ENCODE peak calls at places on chromosomes 16 and 17, in five cellular contexts. Q, N, D, G and X are unnamed samples.

GRCh38 chr17:35256629-35257028 is 13.8 kb downstream of the SLFN5 start:
- DNase-seq in G (no peak), Q (no peak), N (no peak), D (no peak), X (peak)

GRCh38 chr16:82368041-82368440 is 198.0 kb upstream of the MPHOSPH6 start:
- DNase-seq in Q (no peak), G (no peak), D (peak), N (peak), X (peak)

GRCh38 chr17:48995871-48996695 is 1.1 kb upstream of the IGF2BP1 start:
- DNase-seq in N (peak), D (peak), G (peak), Q (no peak), X (peak)

GRCh38 chr16:7304932-7305331 is 27.7 kb upstream of the RBFOX1 start:
- DNase-seq in N (no peak), G (no peak), D (no peak), Q (no peak), X (no peak)

GRCh38 chr17:9456265-9456664 is 119.4 kb downstream of the STX8 start:
- DNase-seq in Q (no peak), D (peak), G (no peak), N (no peak), X (no peak)

GRCh38 chr17:76268015-76268749 is 3.0 kb downstream of the UBALD2 start:
- DNase-seq in Q (peak), N (peak), G (no peak), D (no peak), X (no peak)

GRCh38 chr16:87698676-87699179 is 67.1 kb downstream of the KLHDC4 start:
- DNase-seq in D (no peak), Q (no peak), G (no peak), N (no peak), X (no peak)

GRCh38 chr16:84925092-84925772 is 86.1 kb downstream of the ZDHHC7 start:
- DNase-seq in N (peak), Q (no peak), G (peak), D (peak), X (peak)

GRCh38 chr17:80629298-80630028 is 84.8 kb downstream of the RPTOR start:
- DNase-seq in D (peak), G (no peak), Q (no peak), N (no peak), X (no peak)

GRCh38 chr17:33964344-33964979 is 290.6 kb upstream of the CCL2 start:
- DNase-seq in G (no peak), N (peak), D (peak), Q (peak), X (peak)

GRCh38 chr16:50737420-50737959 is 4.4 kb upstream of the CYLD start:
- DNase-seq in D (no peak), G (no peak), N (no peak), Q (no peak), X (no peak)

GRCh38 chr16:50735629-50736122 is 6.2 kb upstream of the CYLD start:
- DNase-seq in N (no peak), Q (peak), G (no peak), D (no peak), X (no peak)

GRCh38 chr16:50733468-50733867 is 8.4 kb upstream of the CYLD start:
- DNase-seq in G (no peak), N (no peak), D (no peak), Q (no peak), X (no peak)

GRCh38 chr16:50739031-50739430 is 2.9 kb upstream of the CYLD start:
- DNase-seq in G (no peak), N (no peak), Q (no peak), D (no peak), X (no peak)

GRCh38 chr16:50736448-50736847 is 5.4 kb upstream of the CYLD start:
- DNase-seq in N (no peak), G (no peak), D (no peak), Q (no peak), X (no peak)
- TF ChIP-seq POLR2A in N (no peak), G (no peak), D (no peak), Q (no peak), X (no peak)

GRCh38 chr17:63944736-63945499 is 12.8 kb upstream of the CD79B start:
- DNase-seq in N (no peak), Q (no peak), D (no peak), G (no peak), X (no peak)

GRCh38 chr17:63948521-63948920 is 16.4 kb upstream of the CD79B start:
- DNase-seq in G (no peak), N (no peak), D (no peak), Q (no peak), X (no peak)

GRCh38 chr17:63947711-63948330 is 15.7 kb upstream of the CD79B start:
- DNase-seq in N (no peak), D (no peak), Q (no peak), G (no peak), X (no peak)

GRCh38 chr17:63945851-63946439 is 13.8 kb upstream of the CD79B start:
- DNase-seq in N (no peak), D (peak), G (no peak), Q (no peak), X (no peak)

DNA sequence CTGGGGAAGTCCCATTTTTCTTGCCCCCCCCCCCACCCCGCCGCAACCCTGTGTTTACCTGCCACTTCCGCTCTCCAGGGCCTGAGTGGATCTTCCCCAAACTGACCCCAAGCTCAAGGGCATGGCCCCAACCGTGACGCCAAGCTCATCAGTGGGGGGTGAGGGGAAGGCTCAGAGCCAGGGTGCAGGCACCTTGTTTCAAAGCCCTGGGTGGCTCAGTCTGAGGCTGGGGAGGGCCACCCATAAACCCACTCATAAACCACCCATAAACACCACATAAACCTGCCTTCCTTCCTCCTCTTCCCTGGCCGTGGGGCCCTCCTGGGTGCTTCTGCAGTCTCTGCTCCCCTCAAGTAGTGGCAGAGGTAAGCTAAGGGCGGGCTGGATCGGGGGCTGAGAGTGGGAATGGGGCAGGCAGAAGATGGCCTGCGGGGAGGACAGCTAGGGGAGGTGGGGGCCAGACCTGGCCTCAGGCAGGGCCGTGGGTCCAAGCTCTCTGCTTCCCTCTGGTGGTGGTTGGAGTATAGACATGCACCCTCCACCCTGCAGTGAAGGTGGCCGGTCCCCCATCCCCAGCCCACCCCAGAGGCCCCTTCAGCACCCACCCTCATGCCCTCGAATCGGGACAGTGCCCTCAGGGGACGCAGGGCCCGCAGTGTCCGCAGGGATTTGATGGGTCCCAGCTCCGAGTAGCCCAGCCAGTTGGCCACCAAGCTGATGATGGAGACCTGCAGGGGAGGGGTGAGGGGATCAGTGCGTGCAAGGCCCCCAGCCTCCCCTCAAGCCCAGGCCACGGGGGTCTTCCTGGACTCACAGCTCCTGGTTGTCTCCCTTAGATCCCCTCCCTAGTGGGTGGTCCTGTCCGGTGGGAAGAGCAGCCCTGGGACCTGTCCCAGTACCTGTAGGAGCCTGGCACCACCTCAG is 14.6 kb upstream of the CD79B start:
- DNase-seq in Q (no peak), G (no peak), D (peak), N (peak), X (peak)
- TF ChIP-seq CHD2 in Q (no peak), G (no peak), D (no peak), N (no peak), X (no peak)

DNA sequence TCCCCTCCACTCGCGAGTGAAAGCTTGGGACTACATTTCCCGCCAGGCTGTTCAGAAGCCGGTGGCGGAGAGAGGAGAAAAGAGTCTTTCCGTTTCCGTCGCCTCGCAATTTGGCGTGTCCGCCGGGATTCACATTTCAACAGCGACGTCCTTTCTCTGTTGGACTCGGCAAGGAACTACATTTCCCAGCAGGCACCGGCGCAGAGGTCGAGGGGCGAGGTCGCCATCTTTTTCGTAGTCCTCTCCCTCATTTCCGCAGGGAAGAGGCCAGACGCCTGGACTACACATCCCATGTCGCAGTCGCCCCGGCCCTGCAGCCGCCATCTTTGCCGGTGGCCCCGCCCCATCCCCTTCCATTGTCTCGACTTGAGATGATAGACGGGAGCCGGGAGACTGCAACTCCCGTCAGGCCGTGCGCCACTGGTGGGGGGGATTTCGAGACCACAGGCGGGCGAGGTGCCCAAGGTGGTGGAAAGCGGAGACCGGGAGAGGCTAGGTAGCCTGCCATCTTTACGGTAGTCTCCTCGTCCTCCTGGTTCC is 882 bp upstream of the FBXL19 start:
- DNase-seq in G (peak), Q (peak), D (peak), N (peak), X (peak)
- TF ChIP-seq POLR2A in G (no peak), Q (no peak), D (peak), N (no peak), X (no peak)

DNA sequence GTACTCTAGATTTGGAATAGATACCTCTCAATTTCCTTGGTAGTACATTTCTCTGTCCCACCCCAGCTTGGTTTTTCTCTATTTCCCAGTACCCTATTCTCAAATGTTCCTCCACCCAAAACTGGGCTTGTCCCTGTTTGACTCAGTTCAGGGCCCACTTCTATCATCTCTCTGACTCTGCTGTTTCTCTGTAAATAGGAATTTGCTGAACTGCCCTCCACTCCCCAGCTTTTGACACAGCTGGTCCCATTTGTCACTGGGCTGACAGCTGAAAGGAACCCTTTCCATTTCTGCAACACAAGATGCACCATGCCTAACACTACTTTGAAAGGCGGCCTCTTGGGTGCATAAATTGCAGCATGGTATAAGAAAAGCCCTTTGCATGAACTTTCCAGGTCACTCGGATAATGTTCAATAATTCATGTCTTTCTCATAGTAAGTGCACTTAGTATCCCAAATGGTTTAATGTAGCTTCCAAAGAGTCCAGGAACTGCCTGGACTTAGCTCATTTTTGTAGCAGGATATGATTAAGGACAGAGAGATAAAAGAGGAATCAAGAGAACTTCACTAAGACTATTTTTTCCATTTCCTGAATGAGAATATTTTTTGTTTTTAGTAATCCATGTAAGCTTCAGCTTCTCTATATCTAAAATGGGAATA is 256.7 kb downstream of the CDH11 start:
- DNase-seq in Q (no peak), N (no peak), D (no peak), G (no peak), X (no peak)
- TF ChIP-seq CHD2 in Q (no peak), N (no peak), D (no peak), G (no peak), X (no peak)

GRCh38 chr17:64369007-64369893 is 21.4 kb downstream of the PECAM1 start:
- DNase-seq in D (peak), G (no peak), N (no peak), Q (no peak), X (no peak)
- TF ChIP-seq POLR2A in D (no peak), G (no peak), N (no peak), Q (no peak), X (no peak)

DNA sequence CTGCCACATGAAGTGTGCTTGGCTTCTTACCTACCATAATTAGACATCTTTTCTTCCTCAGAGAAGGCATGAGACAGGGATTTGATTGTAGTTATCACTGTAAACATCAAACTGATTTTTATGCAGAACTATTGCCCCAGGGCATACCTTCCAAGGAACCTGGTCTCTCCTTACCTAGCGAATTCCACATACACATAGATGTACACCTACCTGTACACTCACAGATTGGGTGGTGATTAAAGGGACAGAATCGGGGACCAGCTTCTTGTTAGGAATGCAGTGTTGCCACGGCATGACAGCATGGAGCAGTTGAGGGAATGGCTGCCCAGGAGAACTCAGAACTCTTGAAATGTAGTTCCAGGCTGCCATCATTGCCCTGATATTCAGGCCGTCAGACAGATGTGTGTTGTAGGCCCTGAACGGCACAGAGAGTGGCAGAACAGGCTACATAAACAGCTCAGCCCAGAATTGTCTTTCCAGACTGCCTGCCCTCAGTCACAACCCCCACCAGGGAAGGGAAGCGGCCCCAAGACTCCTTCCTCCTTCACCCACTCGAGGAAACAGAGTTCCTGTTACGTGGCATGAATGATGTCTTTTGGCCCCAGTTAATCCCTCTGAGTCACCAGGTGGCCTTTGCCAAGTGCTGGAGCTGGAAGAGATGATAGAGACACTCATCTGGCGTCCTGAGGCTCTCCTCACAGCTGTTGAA is 17.8 kb upstream of the NAGLU start:
- DNase-seq in D (no peak), N (peak), Q (no peak), G (no peak), X (peak)
- TF ChIP-seq CHD2 in D (no peak), N (no peak), Q (no peak), G (no peak), X (no peak)

GRCh38 chr17:59154335-59154720 is 658 bp downstream of the SKA2 start:
- DNase-seq in Q (no peak), N (peak), G (no peak), D (peak), X (no peak)
- TF ChIP-seq POLR2A in Q (no peak), N (no peak), G (no peak), D (peak), X (no peak)

GRCh38 chr17:31072186-31072585 is 22.6 kb upstream of the NF1 start:
- DNase-seq in G (no peak), N (no peak), Q (no peak), D (no peak), X (no peak)
- TF ChIP-seq CHD2 in G (no peak), N (no peak), Q (no peak), D (no peak), X (no peak)